ENCODE peak calls at places on chromosome 14, in seven cellular contexts. S is sigmoid colon, A is endodermal cell, O is astrocyte of the cerebellum, N is esophagus muscularis mucosa, C is right lobe of liver, H is tibial artery. P is an unnamed sample.

GRCh38 chr14:54000341-54000811 is 43.8 kb upstream of the BMP4 start:
- DNase-seq in H (no peak), A (no peak), O (no peak), C (no peak), N (no peak), S (no peak), P (no peak)

GRCh38 chr14:26597136-26598080 is at the start of gene NOVA1:
- DNase-seq in C (peak; percentile 52), S (peak; percentile 72), O (no peak), A (peak; percentile 74), H (peak; percentile 25), N (no peak), P (no peak)

GRCh38 chr14:96940009-96940408 is 142.8 kb downstream of the VRK1 start:
- DNase-seq in O (no peak), N (no peak), S (no peak), H (no peak), A (peak; percentile 82), C (no peak), P (no peak)

GRCh38 chr14:97390031-97390729 is 593.0 kb downstream of the VRK1 start:
- DNase-seq in C (no peak), H (peak; percentile 49), S (peak; percentile 71), O (no peak), N (no peak), A (no peak), P (no peak)

GRCh38 chr14:100622234-100622633 is 35.0 kb upstream of the BEGAIN start:
- DNase-seq in H (no peak), O (no peak), S (peak; percentile 65), A (peak; percentile 46), N (no peak), C (peak; percentile 53), P (no peak)

GRCh38 chr14:78074546-78074945 is 95.6 kb upstream of the NRXN3 start:
- DNase-seq in N (no peak), O (no peak), A (peak; percentile 31), C (no peak), S (no peak), H (no peak), P (no peak)

GRCh38 chr14:64391986-64392385 is 3.8 kb downstream of the MTHFD1 start:
- DNase-seq in H (no peak), A (no peak), C (peak; percentile 76), O (no peak), N (no peak), S (peak; percentile 29), P (no peak)

GRCh38 chr14:20866963-20867362 is 24.2 kb upstream of the RNASE3 start:
- DNase-seq in N (no peak), H (no peak), C (no peak), S (no peak), A (peak; percentile 71), O (no peak), P (no peak)

GRCh38 chr14:79745046-79745445 is 466.3 kb downstream of the DIO2 start:
- DNase-seq in C (no peak), H (no peak), A (no peak), N (no peak), S (no peak), O (no peak), P (no peak)

GRCh38 chr14:30270200-30271161 is 288.5 kb upstream of the G2E3 start:
- DNase-seq in S (peak; percentile 87), A (peak; percentile 97), O (peak; percentile 69), N (peak; percentile 94), H (peak; percentile 81), C (peak; percentile 85), P (peak; percentile 36)

GRCh38 chr14:54647378-54647777 is 80.5 kb downstream of the SAMD4A start:
- DNase-seq in C (no peak), A (no peak), H (no peak), O (no peak), N (no peak), S (no peak), P (no peak)

GRCh38 chr14:73717247-73717646 is 3.1 kb upstream of the PNMA1 start:
- DNase-seq in A (no peak), C (no peak), H (no peak), O (no peak), N (no peak), S (no peak), P (no peak)

GRCh38 chr14:33184587-33184986 is 245.9 kb downstream of the NPAS3 start:
- DNase-seq in C (no peak), O (no peak), N (no peak), H (no peak), S (no peak), A (peak; percentile 47), P (no peak)

GRCh38 chr14:48874701-48875100 is 711.5 kb downstream of the RPS29 start:
- DNase-seq in S (no peak), C (no peak), A (no peak), H (no peak), O (no peak), N (no peak), P (no peak)

GRCh38 chr14:35420036-35420811 is 15.7 kb upstream of the NFKBIA start:
- DNase-seq in H (no peak), A (no peak), O (no peak), C (no peak), N (no peak), S (no peak), P (no peak)

GRCh38 chr14:20802341-20803084 is at the start of gene RNASE1:
- DNase-seq in H (peak; percentile 70), A (no peak), C (no peak), O (no peak), N (no peak), S (peak; percentile 66), P (no peak)

DNA sequence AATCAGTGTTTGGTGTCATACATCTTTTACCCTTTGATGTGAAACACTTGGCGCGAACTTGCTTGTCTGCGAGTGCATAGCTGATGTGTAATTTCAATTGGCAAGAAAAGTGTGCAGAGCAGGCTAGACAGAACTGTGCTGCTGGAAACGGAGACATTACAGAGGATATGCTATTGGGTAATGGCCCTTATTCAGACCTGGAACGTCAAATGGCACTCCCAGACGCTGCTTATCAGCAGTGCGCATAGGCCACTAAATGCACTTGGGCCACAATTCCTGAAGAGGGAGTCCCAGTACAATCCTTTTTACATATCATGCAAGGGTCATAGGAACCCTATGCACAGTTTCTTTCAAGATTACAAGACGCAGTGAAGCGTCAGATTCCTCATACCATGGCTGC is 15.7 kb upstream of the SLC10A1 start:
- DNase-seq in H (no peak), C (no peak), N (peak; percentile 19), A (no peak), S (no peak), O (no peak), P (no peak)
- TF ChIP-seq CTCF in H (no peak), C (no peak), N (no peak), A (peak; percentile 39), S (no peak), O (no peak), P (no peak)

DNA sequence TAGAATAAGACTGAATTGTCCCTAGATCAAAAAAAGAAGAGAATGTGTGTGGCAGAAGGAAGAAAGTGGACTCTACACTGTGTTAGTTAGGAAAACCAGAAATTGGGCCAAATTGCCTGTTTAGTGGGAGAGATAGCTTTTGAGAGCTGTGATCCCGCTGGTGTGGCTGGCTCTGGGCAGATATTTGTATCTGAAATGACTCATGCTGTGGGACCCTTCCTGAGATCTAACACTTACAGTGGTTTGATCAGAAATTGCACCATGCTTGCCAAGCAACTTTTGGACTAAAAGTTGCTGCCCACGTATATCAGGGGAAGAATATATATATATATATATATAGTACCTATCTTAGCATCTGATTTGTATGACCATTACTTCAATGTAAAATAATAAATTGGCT is 27.7 kb downstream of the TECPR2 start:
- DNase-seq in O (peak; percentile 32), H (no peak), S (no peak), C (no peak), A (no peak), N (no peak), P (no peak)
- H3K4me3 ChIP-seq in O (no peak overlapping the region), H (no peak overlapping the region), S (no peak overlapping the region), C (no peak overlapping the region), A (no peak overlapping the region), N (no peak overlapping the region), P (no peak overlapping the region)

GRCh38 chr14:81412779-81413178 is 12.7 kb upstream of the STON2 start:
- DNase-seq in O (no peak), H (no peak), A (peak; percentile 53), N (no peak), S (no peak), C (no peak), P (no peak)
- TF ChIP-seq CTCF in O (no peak), H (no peak), A (no peak), N (no peak), S (no peak), C (no peak), P (no peak)

DNA sequence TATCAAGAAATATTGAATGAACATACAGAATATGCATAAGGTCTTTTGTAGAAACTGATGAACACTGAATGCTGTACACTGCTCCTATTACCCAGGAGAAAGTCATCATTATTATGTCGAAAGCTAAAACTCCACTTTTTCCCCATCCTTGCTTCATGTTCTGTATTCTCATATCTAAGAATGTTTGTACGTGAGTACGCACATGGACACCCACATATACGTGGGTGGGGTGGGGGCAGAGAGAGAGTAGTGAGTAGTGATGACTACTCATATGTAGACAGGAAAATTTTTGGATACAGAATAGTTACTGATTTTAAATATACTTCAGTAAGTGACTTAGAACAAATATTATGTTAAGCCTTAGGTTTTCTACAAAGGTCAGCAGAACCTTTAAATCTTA is 75.1 kb downstream of the FERMT2 start:
- DNase-seq in A (no peak), S (no peak), O (no peak), H (no peak), C (no peak), N (no peak), P (no peak)
- H3K4me3 ChIP-seq in A (no peak overlapping the region), S (no peak overlapping the region), O (no peak overlapping the region), H (no peak overlapping the region), C (no peak overlapping the region), N (no peak overlapping the region), P (no peak overlapping the region)

GRCh38 chr14:52124791-52125661 is 56.2 kb upstream of the NID2 start:
- DNase-seq in O (no peak), S (no peak), N (no peak), H (no peak), C (no peak), A (no peak), P (no peak)
- TF ChIP-seq CTCF in O (no peak), S (no peak), N (no peak), H (no peak), C (no peak), A (no peak), P (no peak)

GRCh38 chr14:68816943-68817430 is 24.1 kb upstream of the ZFP36L1 start:
- DNase-seq in A (no peak), S (no peak), N (no peak), O (no peak), C (no peak), H (no peak), P (no peak)
- H3K4me3 ChIP-seq in A (no peak overlapping the region), S (peak overlapping the region; percentile 52), N (peak overlapping the region; percentile 64), O (no peak overlapping the region), C (peak overlapping the region; percentile 65), H (peak overlapping the region; percentile 51), P (no peak overlapping the region)

P was measured in GM12864.